ENCODE peak calls at places on chromosomes 11 and 22, in five cellular contexts. One of them, this sample, is unnamed.

GRCh38 chr22:19870153-19871022 is 15.7 kb upstream of the GNB1L start:
- DNase-seq in HCT116: no peak
- DNase-seq in ovary: peak; percentile 18
- DNase-seq in neural progenitor cell: no peak
- DNase-seq in GM23248: no peak
- DNase-seq in this sample: no peak

GRCh38 chr11:107549253-107549953 is 16.1 kb downstream of the ALKBH8 start:
- DNase-seq in HCT116: no peak
- DNase-seq in ovary: no peak
- DNase-seq in neural progenitor cell: peak; percentile 63
- DNase-seq in GM23248: peak; percentile 61
- DNase-seq in this sample: peak; percentile 35

GRCh38 chr11:117825538-117826359 is 1.2 kb upstream of the FXYD2 start:
- DNase-seq in HCT116: no peak
- DNase-seq in ovary: peak; percentile 21
- DNase-seq in neural progenitor cell: no peak
- DNase-seq in GM23248: no peak
- DNase-seq in this sample: no peak

GRCh38 chr11:108436594-108436993 is 30.7 kb downstream of the C11orf65 start:
- DNase-seq in HCT116: no peak
- DNase-seq in ovary: no peak
- DNase-seq in neural progenitor cell: no peak
- DNase-seq in GM23248: no peak
- DNase-seq in this sample: no peak

GRCh38 chr22:18968011-18968749 is 32.1 kb upstream of the PRODH start:
- DNase-seq in HCT116: no peak
- DNase-seq in ovary: peak; percentile 40
- DNase-seq in neural progenitor cell: peak; percentile 81
- DNase-seq in GM23248: peak; percentile 51
- DNase-seq in this sample: peak; percentile 76

GRCh38 chr11:60457576-60457975 is 1.9 kb downstream of the MS4A1 start:
- DNase-seq in HCT116: no peak
- DNase-seq in ovary: no peak
- DNase-seq in neural progenitor cell: no peak
- DNase-seq in GM23248: no peak
- DNase-seq in this sample: no peak

GRCh38 chr22:38398609-38399401 is 56.2 kb downstream of the KCNJ4 start:
- DNase-seq in HCT116: no peak
- DNase-seq in ovary: peak; percentile 91
- DNase-seq in neural progenitor cell: peak; percentile 96
- DNase-seq in GM23248: peak; percentile 92
- DNase-seq in this sample: peak; percentile 74

GRCh38 chr11:118212781-118213565 is 11.8 kb downstream of the JAML start:
- DNase-seq in HCT116: no peak
- DNase-seq in ovary: no peak
- DNase-seq in neural progenitor cell: peak; percentile 45
- DNase-seq in GM23248: no peak
- DNase-seq in this sample: no peak

GRCh38 chr22:19497245-19497644 is 17.5 kb downstream of the CDC45 start:
- DNase-seq in HCT116: no peak
- DNase-seq in ovary: no peak
- DNase-seq in neural progenitor cell: no peak
- DNase-seq in GM23248: peak; percentile 93
- DNase-seq in this sample: no peak

GRCh38 chr22:23113847-23114720 is 27.7 kb downstream of the RSPH14 start:
- DNase-seq in HCT116: no peak
- DNase-seq in ovary: no peak
- DNase-seq in neural progenitor cell: no peak
- DNase-seq in GM23248: no peak
- DNase-seq in this sample: no peak

GRCh38 chr11:79834015-79834414 is 393.2 kb upstream of the TENM4 start:
- DNase-seq in HCT116: no peak
- DNase-seq in ovary: no peak
- DNase-seq in neural progenitor cell: no peak
- DNase-seq in GM23248: no peak
- DNase-seq in this sample: no peak

GRCh38 chr11:84722583-84723108 is 904.5 kb downstream of the DLG2 start:
- DNase-seq in HCT116: no peak
- DNase-seq in ovary: no peak
- DNase-seq in neural progenitor cell: peak; percentile 69
- DNase-seq in GM23248: peak; percentile 1
- DNase-seq in this sample: peak; percentile 41

GRCh38 chr22:31544481-31545480 is 48.4 kb downstream of the SFI1 start:
- DNase-seq in HCT116: no peak
- DNase-seq in ovary: no peak
- DNase-seq in neural progenitor cell: no peak
- DNase-seq in GM23248: no peak
- DNase-seq in this sample: no peak

GRCh38 chr22:34972498-34972897 is 93.5 kb upstream of the ISX start:
- DNase-seq in HCT116: no peak
- DNase-seq in ovary: no peak
- DNase-seq in neural progenitor cell: peak; percentile 52
- DNase-seq in GM23248: no peak
- DNase-seq in this sample: no peak

GRCh38 chr11:44877908-44878459 is 72.7 kb downstream of the TP53I11 start:
- DNase-seq in HCT116: no peak
- DNase-seq in ovary: peak; percentile 45
- DNase-seq in neural progenitor cell: peak; percentile 88
- DNase-seq in GM23248: no peak
- DNase-seq in this sample: no peak

GRCh38 chr11:123608945-123609344 is 45.5 kb downstream of the SCN3B start:
- DNase-seq in HCT116: no peak
- DNase-seq in ovary: no peak
- DNase-seq in neural progenitor cell: no peak
- DNase-seq in GM23248: no peak
- DNase-seq in this sample: no peak

GRCh38 chr22:11042116-11042515 is 4485.9 kb upstream of the OR11H1 start:
- DNase-seq in HCT116: no peak
- DNase-seq in ovary: no peak
- DNase-seq in neural progenitor cell: no peak
- DNase-seq in GM23248: no peak
- DNase-seq in this sample: no peak

GRCh38 chr11:66335531-66336233 is 552 bp downstream of the RIN1 start:
- DNase-seq in HCT116: no peak
- DNase-seq in ovary: no peak
- DNase-seq in neural progenitor cell: peak; percentile 56
- DNase-seq in GM23248: peak; percentile 80
- DNase-seq in this sample: no peak

GRCh38 chr11:92251980-92252379 is 27.4 kb downstream of the FAT3 start:
- DNase-seq in HCT116: no peak
- DNase-seq in ovary: no peak
- DNase-seq in neural progenitor cell: no peak
- DNase-seq in GM23248: peak; percentile 74
- DNase-seq in this sample: no peak

GRCh38 chr22:30397656-30398635 is 1.1 kb downstream of the SEC14L2 start:
- DNase-seq in HCT116: no peak
- DNase-seq in ovary: no peak
- DNase-seq in neural progenitor cell: peak; percentile 18
- DNase-seq in GM23248: peak; percentile 46
- DNase-seq in this sample: no peak

GRCh38 chr22:20221421-20222340 is 46.4 kb downstream of the RTN4R start:
- DNase-seq in HCT116: no peak
- DNase-seq in ovary: no peak
- DNase-seq in neural progenitor cell: no peak
- DNase-seq in GM23248: no peak
- DNase-seq in this sample: no peak

GRCh38 chr11:69611548-69612526 is 29.1 kb upstream of the CCND1 start:
- DNase-seq in HCT116: no peak
- DNase-seq in ovary: no peak
- DNase-seq in neural progenitor cell: no peak
- DNase-seq in GM23248: no peak
- DNase-seq in this sample: no peak

GRCh38 chr11:25309818-25310217 is 813.0 kb downstream of the LUZP2 start:
- DNase-seq in HCT116: no peak
- DNase-seq in ovary: no peak
- DNase-seq in neural progenitor cell: no peak
- DNase-seq in GM23248: no peak
- DNase-seq in this sample: no peak

GRCh38 chr11:58006940-58007339 is 16.7 kb upstream of the OR9Q1 start:
- DNase-seq in HCT116: no peak
- DNase-seq in ovary: no peak
- DNase-seq in neural progenitor cell: no peak
- DNase-seq in GM23248: peak; percentile 86
- DNase-seq in this sample: no peak

GRCh38 chr11:108592591-108593213 is 866 bp downstream of the EXPH5 start:
- DNase-seq in HCT116: no peak
- DNase-seq in ovary: peak; percentile 36
- DNase-seq in neural progenitor cell: no peak
- DNase-seq in GM23248: peak; percentile 32
- DNase-seq in this sample: peak; percentile 67

DNA sequence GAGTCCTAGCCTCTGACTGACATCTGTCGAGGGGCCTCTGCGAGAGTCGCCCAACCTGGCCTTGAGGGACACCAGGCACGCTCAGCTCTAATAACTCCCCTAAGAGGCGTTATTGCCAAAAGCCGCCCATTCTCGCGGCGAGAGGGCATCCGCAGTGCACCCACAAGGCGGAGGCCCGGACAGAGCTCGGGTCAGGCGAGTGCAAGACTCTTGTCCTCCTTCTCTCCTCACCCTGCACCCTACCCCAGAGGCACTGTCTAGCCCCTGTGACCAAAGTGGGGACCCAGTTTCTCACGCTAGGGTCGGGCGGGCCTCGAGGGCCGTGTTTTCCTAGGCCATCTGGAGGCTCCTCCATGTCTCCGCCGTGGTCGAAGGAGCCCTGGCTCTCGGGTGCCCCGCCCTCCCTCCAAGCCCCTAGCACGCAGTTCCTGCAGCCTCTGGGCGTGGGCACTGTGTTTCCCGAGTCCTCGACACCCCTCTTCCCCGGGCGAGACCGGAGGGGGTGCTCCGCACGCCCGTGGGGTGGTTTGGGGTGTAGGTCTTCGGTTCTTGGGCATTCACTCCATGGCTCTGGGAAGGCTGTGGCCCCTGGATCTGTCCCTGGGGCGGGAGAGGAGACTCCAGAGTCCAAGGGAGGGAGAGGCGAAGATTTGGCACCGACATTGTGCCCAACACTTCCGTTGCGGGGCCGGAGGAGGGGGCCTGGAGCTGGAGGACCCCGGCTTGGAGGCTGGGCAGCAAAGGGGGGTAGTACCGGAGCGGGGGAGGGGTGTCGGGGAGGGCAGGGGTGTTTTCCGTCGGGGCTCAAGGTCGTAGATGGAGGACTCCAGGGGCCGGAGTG is 1.0 kb downstream of the CHRM4 start:
- DNase-seq in HCT116: no peak
- DNase-seq in ovary: no peak
- DNase-seq in neural progenitor cell: peak; percentile 39
- DNase-seq in GM23248: no peak
- DNase-seq in this sample: peak; percentile 14
- H3K4me3 ChIP-seq in HCT116: no peak overlapping the region
- H3K4me3 ChIP-seq in ovary: no peak overlapping the region
- H3K4me3 ChIP-seq in neural progenitor cell: peak overlapping the region; percentile 53
- H3K4me3 ChIP-seq in GM23248: no peak overlapping the region
- H3K4me3 ChIP-seq in this sample: peak overlapping the region; percentile 37

GRCh38 chr22:48742556-48743343 is 1084.9 kb downstream of the BRD1 start:
- DNase-seq in HCT116: no peak
- DNase-seq in ovary: peak; percentile 4
- DNase-seq in neural progenitor cell: no peak
- DNase-seq in GM23248: no peak
- DNase-seq in this sample: no peak

GRCh38 chr22:48741540-48741939 is 1086.1 kb downstream of the BRD1 start:
- DNase-seq in HCT116: no peak
- DNase-seq in ovary: peak; percentile 0
- DNase-seq in neural progenitor cell: no peak
- DNase-seq in GM23248: no peak
- DNase-seq in this sample: no peak

GRCh38 chr22:48743601-48744282 is 1083.9 kb downstream of the BRD1 start:
- DNase-seq in HCT116: no peak
- DNase-seq in ovary: peak; percentile 6
- DNase-seq in neural progenitor cell: no peak
- DNase-seq in GM23248: no peak
- DNase-seq in this sample: no peak

GRCh38 chr22:48740731-48741405 is 1086.8 kb downstream of the BRD1 start:
- DNase-seq in HCT116: no peak
- DNase-seq in ovary: peak; percentile 5
- DNase-seq in neural progenitor cell: no peak
- DNase-seq in GM23248: no peak
- DNase-seq in this sample: no peak

DNA sequence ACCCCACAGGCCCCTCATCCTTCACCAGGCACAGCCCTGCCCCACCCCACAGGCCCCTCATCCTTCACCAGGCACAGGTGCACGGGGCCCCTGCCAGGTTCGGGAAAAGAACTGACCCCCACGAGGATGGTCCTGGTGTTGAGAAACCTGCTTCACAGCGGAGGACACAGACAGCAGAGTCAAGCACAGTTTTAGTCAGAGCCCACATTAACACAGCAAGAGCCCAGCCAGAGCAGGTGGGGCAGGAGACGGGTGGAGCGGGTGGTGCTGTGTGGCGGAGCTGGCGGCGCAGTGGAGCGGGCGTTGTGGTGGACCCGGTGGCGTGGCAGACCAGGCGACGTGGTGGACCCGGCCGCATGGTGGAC is 1085.5 kb downstream of the BRD1 start:
- DNase-seq in HCT116: no peak
- DNase-seq in ovary: peak; percentile 4
- DNase-seq in neural progenitor cell: no peak
- DNase-seq in GM23248: no peak
- DNase-seq in this sample: no peak
- H3K9me3 ChIP-seq in HCT116: no peaks in the 10 kb centered on the region
- H3K9me3 ChIP-seq in ovary: no peaks in the 10 kb centered on the region
- H3K9me3 ChIP-seq in neural progenitor cell: no peaks in the 10 kb centered on the region
- H3K9me3 ChIP-seq in GM23248: no peaks in the 10 kb centered on the region
- H3K9me3 ChIP-seq in this sample: no peaks in the 10 kb centered on the region

DNA sequence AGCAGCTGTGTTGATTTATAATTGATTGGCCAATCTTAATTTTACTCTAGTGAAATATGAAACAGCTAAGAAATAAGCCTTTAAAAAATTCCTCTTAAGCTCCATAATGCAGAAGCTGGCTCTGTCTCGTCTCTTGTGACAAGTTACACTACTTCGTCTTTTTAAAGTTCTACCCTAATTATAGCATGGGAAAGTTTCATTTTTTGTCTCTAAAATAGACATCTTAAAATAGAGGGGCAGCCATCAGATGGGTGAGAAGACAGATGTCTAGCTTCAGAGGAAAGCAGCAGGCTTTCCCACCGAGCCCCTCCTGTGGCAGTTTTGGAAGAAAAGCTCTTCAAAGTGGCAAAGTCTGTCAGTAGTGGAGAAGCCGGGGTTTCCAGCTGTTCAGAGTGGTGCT is 39.5 kb downstream of the XRRA1 start:
- DNase-seq in HCT116: no peak
- DNase-seq in ovary: no peak
- DNase-seq in neural progenitor cell: no peak
- DNase-seq in GM23248: no peak
- DNase-seq in this sample: no peak
- H3K36me3 ChIP-seq in HCT116: no peaks in the 10 kb centered on the region
- H3K36me3 ChIP-seq in ovary: no peaks in the 10 kb centered on the region
- H3K36me3 ChIP-seq in neural progenitor cell: no peaks in the 10 kb centered on the region
- H3K36me3 ChIP-seq in GM23248: peaks cover 3% of the 10 kb centered on the region
- H3K36me3 ChIP-seq in this sample: peaks cover 22% of the 10 kb centered on the region

DNA sequence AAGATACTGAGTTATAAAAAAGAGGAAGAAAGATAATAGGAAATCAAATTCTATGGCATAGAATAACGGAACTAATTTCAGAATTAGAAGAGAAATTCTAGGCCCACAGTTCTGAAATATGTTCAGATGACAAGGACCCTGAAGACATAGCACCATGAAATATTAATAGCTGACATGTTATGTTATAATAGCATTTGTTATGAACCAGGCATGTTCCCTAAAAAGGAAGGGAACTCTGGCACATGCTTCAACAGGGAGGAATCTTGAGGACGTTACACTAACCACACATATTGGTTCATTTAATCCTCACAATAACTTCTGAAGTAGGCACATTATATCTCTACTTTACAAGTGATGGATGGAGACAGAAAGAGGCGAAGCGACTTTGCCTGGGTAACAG is 32.7 kb downstream of the PRDM10 start:
- DNase-seq in HCT116: no peak
- DNase-seq in ovary: no peak
- DNase-seq in neural progenitor cell: no peak
- DNase-seq in GM23248: no peak
- DNase-seq in this sample: no peak
- H3K4me3 ChIP-seq in HCT116: no peak overlapping the region
- H3K4me3 ChIP-seq in ovary: no peak overlapping the region
- H3K4me3 ChIP-seq in neural progenitor cell: no peak overlapping the region
- H3K4me3 ChIP-seq in GM23248: no peak overlapping the region
- H3K4me3 ChIP-seq in this sample: no peak overlapping the region

This sample was measured in HAP-1.